ENCODE peak calls at places on chromosome 21, in four cellular contexts. I, Y, K and E are unnamed samples.

GRCh38 chr21:35059742-35060141 is 10.6 kb upstream of the RUNX1 start:
- DNase-seq in I (no peak), Y (no peak), K (no peak), E (no peak)

GRCh38 chr21:26449161-26449560 is 123.9 kb downstream of the CYYR1 start:
- DNase-seq in I (no peak), Y (no peak), K (no peak), E (no peak)

GRCh38 chr21:42162831-42163510 is 56.0 kb upstream of the ABCG1 start:
- DNase-seq in I (peak), Y (no peak), K (peak), E (no peak)

GRCh38 chr21:42471716-42472330 is 24.2 kb downstream of the RSPH1 start:
- DNase-seq in I (peak), Y (no peak), K (no peak), E (no peak)

GRCh38 chr21:44848821-44849521 is 24.5 kb downstream of the PTTG1IP start:
- DNase-seq in I (no peak), Y (no peak), K (no peak), E (no peak)

GRCh38 chr21:32687946-32688345 is 39.9 kb downstream of the SYNJ1 start:
- DNase-seq in I (no peak), Y (no peak), K (no peak), E (no peak)

GRCh38 chr21:22993144-22993543 is 1994.9 kb downstream of the NCAM2 start:
- DNase-seq in I (no peak), Y (no peak), K (no peak), E (no peak)

GRCh38 chr21:9739240-9739639 is 782.1 kb upstream of the TPTE start:
- DNase-seq in I (no peak), Y (no peak), K (no peak), E (no peak)

GRCh38 chr21:31731112-31731801 is 661 bp downstream of the SCAF4 start:
- DNase-seq in I (peak), Y (no peak), K (peak), E (peak)

GRCh38 chr21:21383126-21383525 is 384.9 kb downstream of the NCAM2 start:
- DNase-seq in I (no peak), Y (no peak), K (no peak), E (no peak)

GRCh38 chr21:32494946-32495703 is 82.6 kb downstream of the EVA1C start:
- DNase-seq in I (peak), Y (no peak), K (no peak), E (no peak)

GRCh38 chr21:26709090-26709489 is 136.0 kb upstream of the CYYR1 start:
- DNase-seq in I (no peak), Y (no peak), K (no peak), E (no peak)

GRCh38 chr21:42383331-42383730 is 12.5 kb downstream of the TMPRSS3 start:
- DNase-seq in I (no peak), Y (no peak), K (no peak), E (no peak)

GRCh38 chr21:31687108-31687507 is 27.6 kb downstream of the SOD1 start:
- DNase-seq in I (no peak), Y (no peak), K (no peak), E (no peak)

GRCh38 chr21:43273016-43273707 is 104.4 kb downstream of the CRYAA start:
- DNase-seq in I (no peak), Y (no peak), K (no peak), E (no peak)

GRCh38 chr21:32515869-32516268 is 69.5 kb downstream of the TCP10L start:
- DNase-seq in I (no peak), Y (no peak), K (no peak), E (no peak)

GRCh38 chr21:32237021-32237420 is 41.8 kb downstream of the MIS18A start:
- DNase-seq in I (no peak), Y (no peak), K (no peak), E (no peak)

GRCh38 chr21:20570824-20571232 is 427.4 kb upstream of the NCAM2 start:
- DNase-seq in I (peak), Y (no peak), K (no peak), E (no peak)

GRCh38 chr21:31972622-31973021 is 99.8 kb downstream of the HUNK start:
- DNase-seq in I (no peak), Y (no peak), K (no peak), E (no peak)

GRCh38 chr21:28636988-28637691 is 355.5 kb downstream of the LTN1 start:
- DNase-seq in I (no peak), Y (no peak), K (no peak), E (no peak)

GRCh38 chr21:19218163-19218562 is 814.6 kb upstream of the TMPRSS15 start:
- DNase-seq in I (no peak), Y (no peak), K (no peak), E (no peak)

GRCh38 chr21:42981862-42982261 is 7.5 kb downstream of the PKNOX1 start:
- DNase-seq in I (no peak), Y (no peak), K (no peak), E (no peak)

GRCh38 chr21:43597052-43597451 is 62.2 kb downstream of the HSF2BP start:
- DNase-seq in I (no peak), Y (no peak), K (no peak), E (no peak)

GRCh38 chr21:28932717-28933116 is 60.0 kb downstream of the LTN1 start:
- DNase-seq in I (no peak), Y (no peak), K (no peak), E (no peak)

GRCh38 chr21:26747216-26747615 is 98.0 kb downstream of the ADAMTS1 start:
- DNase-seq in I (no peak), Y (no peak), K (no peak), E (no peak)

GRCh38 chr21:41425954-41426655 is at the start of gene MX1:
- DNase-seq in I (peak), Y (peak), K (peak), E (peak)

GRCh38 chr21:34052171-34052570 is 21.2 kb upstream of the MRPS6 start:
- DNase-seq in I (no peak), Y (no peak), K (no peak), E (no peak)

GRCh38 chr21:14241322-14241721 is 25.4 kb downstream of the RBM11 start:
- DNase-seq in I (no peak), Y (no peak), K (no peak), E (no peak)

GRCh38 chr21:42291751-42292562 is 23.3 kb downstream of the TFF3 start:
- DNase-seq in I (no peak), Y (no peak), K (no peak), E (no peak)

GRCh38 chr21:42172596-42173483 is 46.1 kb upstream of the ABCG1 start:
- DNase-seq in I (peak), Y (no peak), K (no peak), E (no peak)

GRCh38 chr21:42657676-42658319 is 4.4 kb downstream of the PDE9A start:
- DNase-seq in I (no peak), Y (no peak), K (no peak), E (no peak)

GRCh38 chr21:37550618-37551405 is 184.2 kb downstream of the DYRK1A start:
- DNase-seq in I (peak), Y (no peak), K (no peak), E (no peak)
- H3K4me3 ChIP-seq in I (no peak), Y (no peak), K (no peak), E (no peak)

GRCh38 chr21:17461582-17461981 is 51.3 kb upstream of the CXADR start:
- DNase-seq in I (no peak), Y (no peak), K (no peak), E (no peak)
- H3K27ac ChIP-seq in I (no peak), Y (no peak), K (no peak), E (no peak)

GRCh38 chr21:15659768-15660423 is 69.9 kb upstream of the USP25 start:
- DNase-seq in I (no peak), Y (no peak), K (no peak), E (no peak)
- H3K4me3 ChIP-seq in I (no peak), Y (no peak), K (no peak), E (no peak)

GRCh38 chr21:45987121-45987711 is 5.6 kb downstream of the COL6A1 start:
- DNase-seq in I (no peak), Y (no peak), K (no peak), E (no peak)
- H3K27ac ChIP-seq in I (no peak), Y (no peak), K (no peak), E (no peak)

GRCh38 chr21:37724201-37724600 is 192.1 kb downstream of the KCNJ6 start:
- DNase-seq in I (no peak), Y (no peak), K (no peak), E (no peak)
- H3K4me3 ChIP-seq in I (no peak), Y (no peak), K (no peak), E (no peak)